ENCODE peak calls at places on chromosomes 2 and 18, in seven cellular contexts. O is HCT116, V is SK-N-SH, R is HepG2, M is K562, X is H1, J is GM12878. C is an unnamed sample.

GRCh38 chr2:172783091-172783898 is 47.6 kb downstream of the RAPGEF4 start:
- DNase-seq in O (peak; percentile 62), V (peak; percentile 31), R (peak; percentile 45), M (no peak), X (no peak), J (no peak), C (peak; percentile 52)

GRCh38 chr2:233416706-233417105 is 62.4 kb downstream of the DGKD start:
- DNase-seq in O (no peak), V (no peak), R (no peak), M (no peak), X (no peak), J (no peak), C (no peak)

GRCh38 chr18:35695384-35695783 is 113.8 kb downstream of the GALNT1 start:
- DNase-seq in O (no peak), V (no peak), R (no peak), M (no peak), X (no peak), J (no peak), C (no peak)

GRCh38 chr2:121099329-121100318 is 185.4 kb downstream of the TFCP2L1 start:
- DNase-seq in O (peak; percentile 18), V (peak; percentile 65), R (no peak), M (no peak), X (no peak), J (no peak), C (peak; percentile 46)

GRCh38 chr2:43100883-43101662 is 125.3 kb downstream of the ZFP36L2 start:
- DNase-seq in O (no peak), V (no peak), R (no peak), M (no peak), X (peak; percentile 44), J (no peak), C (peak; percentile 31)

GRCh38 chr2:14994721-14995120 is 362.2 kb downstream of the LRATD1 start:
- DNase-seq in O (no peak), V (no peak), R (no peak), M (no peak), X (no peak), J (no peak), C (no peak)

GRCh38 chr2:64837116-64837704 is 152.0 kb upstream of the SLC1A4 start:
- DNase-seq in O (peak; percentile 72), V (no peak), R (no peak), M (no peak), X (no peak), J (no peak), C (no peak)

GRCh38 chr2:176772816-176773215 is 439.8 kb upstream of the HNRNPA3 start:
- DNase-seq in O (no peak), V (no peak), R (no peak), M (no peak), X (no peak), J (no peak), C (no peak)

GRCh38 chr2:58609306-58609705 is 368.2 kb upstream of the FANCL start:
- DNase-seq in O (no peak), V (no peak), R (no peak), M (no peak), X (no peak), J (no peak), C (no peak)

GRCh38 chr2:197897944-197898678 is 93.7 kb downstream of the PLCL1 start:
- DNase-seq in O (no peak), V (no peak), R (no peak), M (no peak), X (no peak), J (no peak), C (no peak)

GRCh38 chr2:24050041-24050655 is 607 bp downstream of the FKBP1B start:
- DNase-seq in O (no peak), V (peak; percentile 75), R (peak; percentile 28), M (no peak), X (no peak), J (no peak), C (no peak)

GRCh38 chr2:235005603-235006259 is 53.9 kb downstream of the SH3BP4 start:
- DNase-seq in O (no peak), V (peak; percentile 70), R (peak; percentile 98), M (peak; percentile 9), X (peak; percentile 49), J (no peak), C (no peak)

GRCh38 chr2:63840081-63840784 is 1.5 kb upstream of the UGP2 start:
- DNase-seq in O (no peak), V (peak; percentile 64), R (no peak), M (no peak), X (no peak), J (no peak), C (no peak)

GRCh38 chr2:198731842-198732421 is 725.8 kb downstream of the SATB2 start:
- DNase-seq in O (no peak), V (no peak), R (no peak), M (no peak), X (no peak), J (no peak), C (no peak)

GRCh38 chr18:23416283-23416682 is 36.8 kb upstream of the RIOK3 start:
- DNase-seq in O (no peak), V (no peak), R (no peak), M (no peak), X (no peak), J (no peak), C (no peak)

GRCh38 chr2:67694464-67694863 is 297.3 kb downstream of the ETAA1 start:
- DNase-seq in O (no peak), V (no peak), R (no peak), M (no peak), X (no peak), J (no peak), C (no peak)

GRCh38 chr2:36478332-36478738 is 119.6 kb downstream of the FEZ2 start:
- DNase-seq in O (peak; percentile 21), V (peak; percentile 11), R (no peak), M (no peak), X (no peak), J (no peak), C (no peak)

GRCh38 chr2:169815849-169816248 is 8.9 kb downstream of the METTL5 start:
- DNase-seq in O (no peak), V (no peak), R (peak; percentile 64), M (no peak), X (no peak), J (no peak), C (no peak)

GRCh38 chr2:101520246-101520645 is 45.3 kb upstream of the RFX8 start:
- DNase-seq in O (no peak), V (no peak), R (no peak), M (no peak), X (no peak), J (no peak), C (no peak)

GRCh38 chr2:215137329-215137686 is 1.1 kb downstream of the ABCA12 start:
- DNase-seq in O (no peak), V (no peak), R (no peak), M (no peak), X (no peak), J (no peak), C (no peak)

GRCh38 chr2:215138466-215138865 is at the start of gene ABCA12:
- DNase-seq in O (peak; percentile 4), V (no peak), R (no peak), M (no peak), X (no peak), J (no peak), C (peak; percentile 11)

GRCh38 chr2:215141706-215142105 is 3.3 kb upstream of the ABCA12 start:
- DNase-seq in O (no peak), V (no peak), R (no peak), M (no peak), X (no peak), J (no peak), C (no peak)

GRCh38 chr2:215137741-215138340 is 585 bp downstream of the ABCA12 start:
- DNase-seq in O (peak; percentile 43), V (peak; percentile 19), R (no peak), M (no peak), X (no peak), J (no peak), C (no peak)

DNA sequence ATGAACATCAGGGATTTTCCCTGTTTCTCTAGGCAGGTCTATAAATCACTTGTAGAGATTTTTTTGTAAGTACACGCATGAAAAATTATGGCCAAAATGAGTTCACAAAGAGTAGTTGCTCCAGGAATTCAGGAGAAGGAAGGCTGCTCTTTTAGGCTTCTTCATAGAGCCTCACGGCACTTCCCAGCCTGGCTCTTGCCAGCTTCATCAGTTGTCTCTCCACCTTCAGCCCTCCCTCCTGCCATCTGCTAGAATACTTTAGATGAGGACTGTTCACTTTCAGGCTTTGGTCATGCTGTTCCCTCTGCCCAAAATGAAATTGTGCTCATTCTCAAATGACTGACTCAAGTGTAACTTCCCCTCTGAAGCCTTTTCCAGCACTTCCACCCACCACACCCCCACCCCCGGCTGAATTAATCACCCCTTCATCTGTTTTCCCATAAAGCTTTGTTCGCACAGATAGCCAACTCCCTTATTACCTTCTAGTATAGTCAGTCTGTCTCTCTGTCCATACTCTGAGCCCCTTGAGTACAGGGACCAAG is 1.8 kb upstream of the ABCA12 start:
- DNase-seq in O (no peak), V (no peak), R (no peak), M (no peak), X (no peak), J (no peak), C (no peak)
- TF ChIP-seq JUND in O (no peak), V (no peak), R (no peak), M (no peak), X (no peak), J (no peak), C (no peak)

GRCh38 chr18:10139783-10140410 is 226.1 kb downstream of the VAPA start:
- DNase-seq in O (no peak), V (no peak), R (no peak), M (no peak), X (no peak), J (no peak), C (no peak)
- TF ChIP-seq JUND in O (peak; percentile 45), V (peak; percentile 65), R (no peak), M (no peak), X (no peak), J (no peak), C (no peak)

DNA sequence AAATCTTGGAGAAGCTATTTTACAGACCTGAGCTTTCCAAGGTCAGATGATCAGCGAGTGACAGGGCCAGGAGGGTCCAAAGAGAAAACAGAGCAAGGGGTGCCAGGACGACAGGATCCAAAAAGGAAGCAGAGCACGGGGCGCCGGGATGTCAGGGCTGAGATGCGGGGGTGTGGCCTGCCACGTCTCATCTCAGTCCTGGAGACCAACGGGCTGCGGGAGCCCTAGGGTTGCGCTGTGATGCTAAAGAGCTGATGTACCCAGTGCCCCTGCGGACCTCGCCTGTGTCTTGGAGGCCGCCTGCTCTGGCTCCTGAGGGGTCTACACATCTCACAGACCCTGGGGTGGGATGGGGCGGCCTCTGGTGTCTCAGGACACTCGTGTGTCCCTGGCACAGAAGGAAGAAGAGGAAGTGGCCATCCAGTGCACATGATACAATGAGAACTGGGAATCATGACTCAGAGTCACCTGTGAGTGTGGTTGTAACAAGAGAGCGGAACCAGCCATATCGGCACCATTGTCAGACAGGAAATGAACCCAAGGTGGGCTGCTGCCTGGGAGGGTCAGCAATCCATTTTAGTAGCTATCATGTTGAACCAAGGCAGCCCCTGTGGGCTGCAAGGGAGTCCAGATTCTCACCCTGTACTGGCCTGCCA is 97.8 kb downstream of the MYT1L start:
- DNase-seq in O (no peak), V (no peak), R (no peak), M (no peak), X (no peak), J (no peak), C (no peak)
- TF ChIP-seq JUND in O (no peak), V (no peak), R (no peak), M (no peak), X (no peak), J (no peak), C (no peak)

DNA sequence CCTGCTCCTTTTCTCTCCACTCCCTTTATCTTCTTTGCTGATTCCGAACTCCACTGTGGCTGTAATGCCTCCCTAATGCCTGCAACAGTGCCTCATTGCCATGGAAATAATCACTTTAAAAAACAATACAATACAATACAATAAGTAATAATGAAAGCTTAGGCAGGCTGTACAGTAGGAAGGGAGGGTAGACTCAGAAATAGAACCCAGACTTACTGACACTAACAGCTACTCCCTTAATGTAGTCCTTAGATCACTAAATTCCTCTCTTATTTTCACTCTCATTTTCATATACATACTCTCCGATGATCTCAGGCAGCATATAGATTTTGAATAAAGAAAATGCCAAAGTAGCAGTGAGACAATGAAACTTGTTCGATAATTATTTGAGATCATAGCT is 70.2 kb downstream of the DLGAP1 start:
- DNase-seq in O (no peak), V (no peak), R (no peak), M (no peak), X (no peak), J (no peak), C (no peak)
- TF ChIP-seq JUND in O (no peak), V (no peak), R (no peak), M (no peak), X (no peak), J (no peak), C (no peak)